ENCODE peak calls at places on chromosomes 12 and 14, in six cellular contexts. P, B, J, D, G and Y are unnamed samples.

GRCh38 chr12:27109339-27110023 is 27.1 kb upstream of the C12orf71 start:
- DNase-seq in D (no peak), B (no peak), J (no peak), P (peak), G (no peak), Y (no peak)

GRCh38 chr12:57225680-57226190 is 3.8 kb upstream of the SHMT2 start:
- DNase-seq in B (no peak), P (no peak), G (no peak), J (no peak), D (no peak), Y (no peak)

GRCh38 chr14:63551338-63551737 is 8.2 kb upstream of the PPP2R5E start:
- DNase-seq in J (no peak), G (no peak), D (no peak), P (peak), B (no peak), Y (peak)

GRCh38 chr14:68687746-68688145 is 105.1 kb downstream of the ZFP36L1 start:
- DNase-seq in G (no peak), D (peak), J (peak), P (peak), B (no peak), Y (peak)

GRCh38 chr14:41607119-41607785 is 576 bp downstream of the LRFN5 start:
- DNase-seq in G (no peak), D (no peak), P (peak), J (no peak), B (no peak), Y (no peak)

GRCh38 chr12:111405149-111405855 is 421 bp upstream of the SH2B3 start:
- DNase-seq in G (peak), J (peak), B (peak), P (peak), D (peak), Y (peak)

GRCh38 chr14:80996049-80996901 is 40.9 kb downstream of the TSHR start:
- DNase-seq in J (no peak), B (no peak), D (peak), P (peak), G (no peak), Y (no peak)

GRCh38 chr12:88579941-88580871 is at the start of gene KITLG:
- DNase-seq in P (peak), G (peak), J (peak), D (peak), B (no peak), Y (peak)

GRCh38 chr14:93984987-93985410 is 8.6 kb upstream of the ASB2 start:
- DNase-seq in B (no peak), D (no peak), G (no peak), P (peak), J (peak), Y (peak)

GRCh38 chr12:29582677-29583076 is 85.2 kb upstream of the OVCH1 start:
- DNase-seq in J (no peak), P (peak), B (no peak), G (peak), D (no peak), Y (no peak)

GRCh38 chr14:47155395-47155794 is 503.8 kb upstream of the RPL10L start:
- DNase-seq in P (no peak), G (no peak), B (no peak), D (no peak), J (no peak), Y (no peak)

GRCh38 chr14:32073537-32074189 is 3.4 kb upstream of the ARHGAP5 start:
- DNase-seq in D (peak), P (peak), J (no peak), G (no peak), B (no peak), Y (peak)

GRCh38 chr12:121300083-121300819 is 3.7 kb upstream of the CAMKK2 start:
- DNase-seq in D (no peak), B (no peak), P (no peak), G (no peak), J (no peak), Y (no peak)

GRCh38 chr14:94650806-94651805 is 38.9 kb downstream of the SERPINA3 start:
- DNase-seq in P (no peak), B (no peak), G (no peak), D (no peak), J (no peak), Y (no peak)

GRCh38 chr12:33488036-33488435 is 48.4 kb upstream of the SYT10 start:
- DNase-seq in B (no peak), J (no peak), G (no peak), D (peak), P (no peak), Y (no peak)

GRCh38 chr14:32576088-32576795 is 247.1 kb downstream of the AKAP6 start:
- DNase-seq in D (peak), G (no peak), B (no peak), P (peak), J (no peak), Y (peak)

GRCh38 chr14:53167602-53168328 is 14.6 kb upstream of the DDHD1 start:
- DNase-seq in G (no peak), D (no peak), J (no peak), B (no peak), P (peak), Y (no peak)

GRCh38 chr12:22333751-22334695 is 484 bp downstream of the ST8SIA1 start:
- DNase-seq in D (no peak), P (no peak), G (peak), J (peak), B (no peak), Y (no peak)

GRCh38 chr12:69044887-69045286 is 111.9 kb upstream of the CPM start:
- DNase-seq in P (no peak), J (no peak), G (no peak), D (no peak), B (no peak), Y (no peak)

GRCh38 chr12:108609535-108610335 is 11.9 kb upstream of the TMEM119 start:
- DNase-seq in B (no peak), P (peak), J (peak), G (peak), D (no peak), Y (peak)

GRCh38 chr12:51383281-51383905 is 7.8 kb downstream of the GALNT6 start:
- DNase-seq in G (no peak), P (no peak), B (no peak), D (peak), J (no peak), Y (no peak)

GRCh38 chr12:402127-402456 is 648 bp downstream of the CCDC77 start:
- DNase-seq in P (peak), D (no peak), B (no peak), J (no peak), G (no peak), Y (no peak)

GRCh38 chr12:108214046-108214445 is 85.0 kb downstream of the WSCD2 start:
- DNase-seq in P (no peak), J (no peak), B (no peak), G (no peak), D (no peak), Y (no peak)

GRCh38 chr14:33477752-33478151 is 473.1 kb downstream of the EGLN3 start:
- DNase-seq in P (no peak), G (no peak), J (no peak), B (no peak), D (no peak), Y (no peak)

GRCh38 chr12:120903818-120904773 is at the start of gene SPPL3:
- DNase-seq in P (peak), G (peak), D (peak), B (peak), J (peak), Y (peak)

DNA sequence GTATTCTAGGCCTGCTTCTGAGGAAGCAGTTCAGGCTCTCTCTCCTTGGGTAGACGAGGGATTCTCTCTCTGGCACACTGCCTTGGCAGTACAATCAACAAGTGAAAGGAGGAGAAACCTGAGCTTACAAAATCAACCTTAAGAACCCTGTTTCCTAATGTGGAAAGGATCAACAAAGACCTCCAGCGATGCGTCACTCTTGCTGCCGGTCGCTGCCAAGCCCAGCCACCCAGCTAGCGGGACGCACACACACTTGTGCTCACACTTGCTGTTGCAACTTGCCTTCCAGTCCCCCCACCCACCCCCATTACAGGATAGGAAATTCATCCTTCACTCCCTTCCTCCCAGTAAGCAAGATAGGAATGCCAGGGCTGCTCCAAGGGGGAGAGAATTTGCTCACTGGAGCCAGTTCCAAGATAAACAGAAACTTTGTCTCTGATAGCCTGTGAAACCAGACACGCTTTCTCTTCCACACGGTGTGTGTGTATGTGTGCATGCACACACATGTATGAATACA is 144.3 kb downstream of the BCL11B start:
- DNase-seq in D (no peak), J (peak), B (no peak), G (peak), P (no peak), Y (peak)
- H3K27ac ChIP-seq in D (no peak), J (no peak), B (peak), G (no peak), P (no peak), Y (no peak)

GRCh38 chr14:105478624-105479305 is 4.1 kb downstream of the CRIP2 start:
- DNase-seq in G (no peak), J (peak), P (no peak), B (no peak), D (no peak), Y (no peak)

GRCh38 chr14:105477659-105478623 is 3.3 kb downstream of the CRIP2 start:
- DNase-seq in G (no peak), B (peak), J (peak), P (no peak), D (no peak), Y (no peak)

GRCh38 chr14:105480807-105481801 is 5.6 kb upstream of the CRIP1 start:
- DNase-seq in B (no peak), G (peak), J (peak), D (peak), P (peak), Y (peak)

GRCh38 chr14:105480165-105480564 is 5.5 kb downstream of the CRIP2 start:
- DNase-seq in D (no peak), P (no peak), B (no peak), G (no peak), J (peak), Y (no peak)

DNA sequence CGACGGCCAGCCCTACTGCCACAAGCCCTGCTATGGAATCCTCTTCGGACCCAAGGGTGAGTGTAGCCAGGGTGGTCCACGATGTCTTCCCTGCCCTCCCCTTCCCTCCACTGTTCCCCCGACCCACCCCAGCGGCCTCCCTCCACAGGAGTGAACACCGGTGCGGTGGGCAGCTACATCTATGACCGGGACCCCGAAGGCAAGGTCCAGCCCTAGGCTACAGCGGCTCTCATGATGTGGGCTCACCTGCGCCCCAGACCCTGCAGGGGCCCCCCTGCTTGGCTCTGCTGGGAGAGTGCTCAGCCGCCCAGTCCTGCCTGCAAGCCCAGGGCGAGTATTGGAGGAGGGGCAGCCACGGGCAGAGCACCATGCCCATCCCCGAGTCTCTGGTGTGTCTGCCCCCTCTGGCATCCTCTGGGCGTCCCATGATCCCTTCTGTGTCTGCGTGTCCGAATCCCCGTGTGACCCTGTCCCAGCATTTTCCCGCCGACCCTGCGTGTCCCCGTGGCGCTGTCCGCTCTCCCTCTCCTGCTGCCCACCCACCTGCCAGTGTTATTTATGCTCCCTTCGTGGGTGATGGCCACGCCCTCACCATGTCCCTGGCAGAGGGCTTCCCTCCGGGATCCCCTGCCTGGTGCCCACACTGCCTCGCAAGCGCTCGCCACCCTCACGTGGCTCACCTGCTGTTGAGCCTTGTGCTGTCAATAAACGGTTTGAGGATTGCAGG is 5.0 kb downstream of the CRIP2 start:
- DNase-seq in B (no peak), P (no peak), G (no peak), J (peak), D (no peak), Y (no peak)
- H3K4me3 ChIP-seq in B (no peak), P (no peak), G (no peak), J (no peak), D (no peak), Y (no peak)

DNA sequence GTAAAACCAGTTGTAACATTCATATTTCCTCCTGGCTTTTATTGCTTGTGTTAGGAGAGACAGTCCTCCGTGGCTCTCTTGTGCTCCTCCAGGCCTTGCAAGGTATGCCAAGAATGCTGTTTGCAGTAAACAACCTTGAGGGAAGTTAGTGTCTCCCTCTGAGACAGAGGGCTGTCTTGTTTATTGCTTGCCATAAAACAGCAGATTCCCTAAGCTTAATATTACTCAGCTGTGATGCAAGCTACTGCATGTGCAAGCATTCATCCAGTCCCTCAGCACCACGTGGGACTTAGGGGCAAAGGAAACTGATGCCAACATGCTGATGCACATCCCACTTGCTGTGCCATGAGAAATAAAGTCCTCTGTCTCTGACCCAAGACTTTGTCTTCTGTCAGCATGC is 6.6 kb downstream of the POMT2 start:
- DNase-seq in G (no peak), D (peak), P (peak), B (no peak), J (no peak), Y (peak)
- H3K27ac ChIP-seq in G (no peak), D (no peak), P (peak), B (peak), J (no peak), Y (peak)

DNA sequence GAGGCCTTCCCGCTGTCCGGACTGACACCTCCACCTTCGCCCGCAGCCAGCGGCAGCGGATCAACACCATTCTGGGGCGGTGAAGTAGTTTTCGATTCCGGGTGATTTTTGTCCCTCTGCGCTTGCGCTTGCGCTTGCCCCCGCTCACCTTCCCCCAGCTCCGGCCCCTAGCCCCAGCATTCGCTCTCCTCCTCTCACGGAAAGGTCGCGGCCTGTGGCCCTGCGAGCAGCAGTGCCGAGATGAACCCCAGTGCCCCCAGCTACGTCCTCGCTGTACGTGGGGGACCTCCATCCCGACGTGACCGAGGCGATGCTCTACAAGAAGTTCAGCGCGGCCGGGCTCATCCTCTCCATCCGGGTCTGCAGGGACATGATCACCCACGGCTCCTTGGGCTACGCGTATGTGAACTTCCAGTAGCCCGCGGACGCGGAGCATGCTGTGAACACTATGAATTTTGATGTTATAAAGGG is 22.7 kb upstream of the SRGAP1 start:
- DNase-seq in G (no peak), B (no peak), J (no peak), D (no peak), P (peak), Y (no peak)
- H3K4me3 ChIP-seq in G (peak), B (peak), J (peak), D (no peak), P (peak), Y (no peak)

GRCh38 chr12:124055066-124055465 is 82.1 kb downstream of the ZNF664 start:
- DNase-seq in P (no peak), J (no peak), B (no peak), G (no peak), D (no peak), Y (no peak)
- H3K27ac ChIP-seq in P (no peak), J (no peak), B (no peak), G (no peak), D (no peak), Y (no peak)

GRCh38 chr12:53975816-53976152 is 1.0 kb upstream of the HOTAIR start:
- DNase-seq in B (no peak), P (no peak), G (no peak), D (no peak), J (no peak), Y (no peak)

GRCh38 chr12:53976172-53976822 is 1.5 kb upstream of the HOTAIR start:
- DNase-seq in B (no peak), G (no peak), J (no peak), P (no peak), D (no peak), Y (no peak)

GRCh38 chr12:53974084-53975018 is at the start of gene HOTAIR:
- DNase-seq in B (no peak), J (peak), D (no peak), P (peak), G (no peak), Y (peak)

GRCh38 chr12:53976823-53977595 is 2.3 kb upstream of the HOTAIR start:
- DNase-seq in G (no peak), J (no peak), D (no peak), P (no peak), B (no peak), Y (no peak)

GRCh38 chr12:53975019-53975815 is 463 bp upstream of the HOTAIR start:
- DNase-seq in D (no peak), B (no peak), J (no peak), G (no peak), P (no peak), Y (peak)
- H3K4me3 ChIP-seq in D (peak), B (peak), J (peak), G (no peak), P (no peak), Y (peak)

DNA sequence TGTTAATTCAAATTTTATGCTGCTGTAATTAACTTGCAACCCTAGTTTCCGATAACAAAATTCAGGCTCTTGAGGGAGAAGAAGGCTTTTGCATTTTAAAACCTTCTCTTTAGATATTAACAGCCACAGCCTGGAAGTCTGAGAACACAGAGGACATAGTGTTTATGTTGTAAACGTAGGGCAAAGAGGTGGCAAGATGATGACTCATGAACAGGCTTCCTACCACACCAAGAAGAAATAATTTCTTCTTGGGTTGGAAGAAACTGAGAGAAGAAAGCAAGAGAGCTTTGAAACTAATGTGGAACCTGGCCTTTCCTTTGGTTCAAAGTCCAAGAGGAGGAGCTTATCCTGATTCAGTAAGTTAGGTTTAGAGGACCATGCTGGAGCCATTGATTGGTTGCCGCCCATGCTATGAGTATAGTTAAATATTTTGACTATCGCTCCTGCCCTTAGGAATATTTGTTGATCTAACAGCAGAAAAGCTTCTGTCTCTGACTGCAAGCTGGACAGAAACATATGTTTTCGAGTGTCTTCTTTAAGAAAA is 31.8 kb downstream of the CCDC198 start:
- DNase-seq in B (no peak), G (no peak), J (no peak), D (no peak), P (no peak), Y (no peak)
- H3K27ac ChIP-seq in B (no peak), G (no peak), J (no peak), D (no peak), P (no peak), Y (no peak)